ENCODE peak calls at places on chromosomes 12 and 14, in four cellular contexts. S is A549, F is K562, X is GM12878. O is an unnamed sample.

GRCh38 chr12:96824838-96825236 is 82.2 kb upstream of the NEDD1 start:
- DNase-seq in X (no peak), S (no peak), F (no peak), O (no peak)

GRCh38 chr12:25796523-25797000 is 161.9 kb upstream of the RASSF8 start:
- DNase-seq in F (no peak), S (no peak), X (no peak), O (peak; percentile 67)

GRCh38 chr12:5909560-5909959 is 35.5 kb downstream of the ANO2 start:
- DNase-seq in S (no peak), X (no peak), F (no peak), O (no peak)

GRCh38 chr12:88235183-88235833 is 93.2 kb downstream of the TMTC3 start:
- DNase-seq in S (no peak), F (no peak), X (peak; percentile 31), O (no peak)

GRCh38 chr14:40398981-40399380 is 966.7 kb upstream of the FBXO33 start:
- DNase-seq in X (no peak), S (no peak), F (no peak), O (no peak)

GRCh38 chr12:100767371-100767770 is 27.2 kb upstream of the ANO4 start:
- DNase-seq in F (no peak), S (no peak), X (no peak), O (no peak)

GRCh38 chr12:109540526-109541411 is 32.5 kb downstream of the MMAB start:
- DNase-seq in X (no peak), F (no peak), S (no peak), O (no peak)

GRCh38 chr12:105013892-105014291 is 27.8 kb downstream of the NOPCHAP1 start:
- DNase-seq in S (no peak), F (no peak), X (no peak), O (peak; percentile 38)

GRCh38 chr14:76977793-76978730 is 50.4 kb downstream of the IRF2BPL start:
- DNase-seq in X (peak; percentile 81), F (peak; percentile 63), S (no peak), O (peak; percentile 91)

GRCh38 chr12:94405378-94406116 is 54.1 kb downstream of the CEP83 start:
- DNase-seq in X (peak; percentile 47), S (no peak), F (no peak), O (no peak)

GRCh38 chr14:50830044-50830931 is 674 bp downstream of the NIN start:
- DNase-seq in X (peak; percentile 27), F (peak; percentile 24), S (peak; percentile 9), O (peak; percentile 41)

GRCh38 chr12:12562016-12562483 is 613 bp downstream of the DUSP16 start:
- DNase-seq in X (no peak), F (peak; percentile 23), S (no peak), O (peak; percentile 18)

GRCh38 chr12:63821781-63822251 is 22.7 kb upstream of the SRGAP1 start:
- DNase-seq in S (no peak), X (no peak), F (no peak), O (peak; percentile 47)

GRCh38 chr12:46154221-46154975 is 114.4 kb downstream of the SLC38A1 start:
- DNase-seq in X (no peak), S (peak; percentile 19), F (no peak), O (peak; percentile 81)

GRCh38 chr14:24613747-24614146 is 4.3 kb upstream of the GZMH start:
- DNase-seq in X (no peak), F (no peak), S (no peak), O (no peak)

GRCh38 chr14:33589334-33589733 is 361.5 kb downstream of the EGLN3 start:
- DNase-seq in F (no peak), X (no peak), S (no peak), O (peak; percentile 61)

GRCh38 chr14:51533160-51533559 is 118.5 kb upstream of the FRMD6 start:
- DNase-seq in F (no peak), S (no peak), X (no peak), O (peak; percentile 86)

GRCh38 chr12:122350444-122350843 is 72.0 kb downstream of the CLIP1 start:
- DNase-seq in S (no peak), F (no peak), X (no peak), O (peak; percentile 75)

GRCh38 chr12:120620624-120621023 is 19.8 kb upstream of the CABP1 start:
- DNase-seq in F (no peak), S (no peak), X (no peak), O (no peak)

GRCh38 chr14:105193916-105194782 is 13.0 kb upstream of the NUDT14 start:
- DNase-seq in X (no peak), S (no peak), F (no peak), O (peak; percentile 11)

GRCh38 chr12:71214511-71215285 is 56.9 kb upstream of the TSPAN8 start:
- DNase-seq in S (no peak), X (no peak), F (no peak), O (no peak)

GRCh38 chr12:71138011-71138410 is 19.8 kb downstream of the TSPAN8 start:
- DNase-seq in F (no peak), X (no peak), S (no peak), O (no peak)

GRCh38 chr14:99564256-99564902 is 39.6 kb downstream of the CCDC85C start:
- DNase-seq in X (no peak), F (no peak), S (no peak), O (peak; percentile 81)

GRCh38 chr12:128817115-128818015 is 6.4 kb downstream of the SLC15A4 start:
- DNase-seq in S (no peak), X (peak; percentile 90), F (no peak), O (peak; percentile 55)

GRCh38 chr12:15956413-15957185 is 45.5 kb downstream of the DERA start:
- DNase-seq in F (no peak), S (no peak), X (no peak), O (no peak)

GRCh38 chr14:33618361-33619095 is 332.3 kb downstream of the EGLN3 start:
- DNase-seq in X (no peak), F (no peak), S (no peak), O (no peak)

GRCh38 chr12:4353785-4354208 is 25.7 kb downstream of the FGF23 start:
- DNase-seq in S (no peak), F (peak; percentile 19), X (no peak), O (no peak)

GRCh38 chr12:1533205-1533601 is 61.2 kb downstream of the FBXL14 start:
- DNase-seq in S (no peak), X (peak; percentile 46), F (peak; percentile 45), O (no peak)

GRCh38 chr12:112716099-112717093 is 75.2 kb upstream of the RPH3A start:
- DNase-seq in F (peak; percentile 46), S (peak; percentile 25), X (no peak), O (no peak)

GRCh38 chr14:44979740-44980346 is 17.9 kb downstream of the TOGARAM1 start:
- DNase-seq in S (no peak), F (no peak), X (no peak), O (no peak)

GRCh38 chr12:67772276-67773169 is 124.0 kb downstream of the DYRK2 start:
- DNase-seq in F (no peak), X (no peak), S (no peak), O (peak; percentile 76)

GRCh38 chr14:40733206-40733605 is 873.5 kb upstream of the LRFN5 start:
- DNase-seq in X (no peak), S (no peak), F (no peak), O (no peak)

GRCh38 chr12:20852649-20853048 is 42.1 kb downstream of the SLCO1B3 start:
- DNase-seq in S (no peak), F (no peak), X (no peak), O (no peak)

GRCh38 chr14:55867726-55868125 is 250.5 kb upstream of the PELI2 start:
- DNase-seq in X (no peak), F (no peak), S (no peak), O (peak; percentile 52)

GRCh38 chr12:11798856-11799530 is 149.5 kb downstream of the ETV6 start:
- DNase-seq in S (no peak), X (no peak), F (peak; percentile 43), O (peak; percentile 88)

GRCh38 chr14:74425525-74426201 is 347 bp downstream of the SYNDIG1L start:
- DNase-seq in F (peak; percentile 76), X (no peak), S (peak; percentile 55), O (no peak)

GRCh38 chr12:31035226-31035625 is 38.4 kb upstream of the DDX11 start:
- DNase-seq in F (no peak), X (no peak), S (no peak), O (no peak)

GRCh38 chr12:49912846-49913245 is 9.1 kb upstream of the FAIM2 start:
- DNase-seq in S (no peak), F (no peak), X (no peak), O (no peak)
- TF ChIP-seq ELK1 in S (no peak), F (no peak), X (no peak), O (no peak)

GRCh38 chr12:106254724-106255123 is 6.9 kb upstream of the CKAP4 start:
- DNase-seq in S (no peak), X (no peak), F (no peak), O (no peak)
- TF ChIP-seq ELK1 in S (no peak), X (no peak), F (no peak), O (no peak)

DNA sequence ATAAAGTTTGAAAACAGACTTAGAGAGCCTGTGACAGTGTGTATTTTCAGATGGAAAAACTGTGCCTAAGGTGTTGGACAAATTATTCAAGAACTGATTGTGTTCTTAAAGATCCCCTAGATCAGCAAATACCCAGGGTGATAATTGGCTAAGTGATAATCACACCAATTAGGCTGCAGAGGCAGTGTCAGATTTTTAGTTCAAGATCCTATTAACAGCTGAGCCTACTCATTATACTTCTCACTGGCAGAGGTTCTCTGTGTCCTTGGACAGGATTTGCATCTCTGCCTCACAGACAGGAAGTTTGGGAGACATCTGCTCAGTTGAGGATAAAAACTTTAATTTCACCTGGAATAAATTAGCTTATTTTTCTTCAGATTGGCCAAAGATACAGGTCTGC is 4.3 kb upstream of the FGD4 start:
- DNase-seq in S (no peak), F (no peak), X (no peak), O (no peak)
- TF ChIP-seq ELK1 in S (no peak), F (no peak), X (no peak), O (no peak)

GRCh38 chr12:52698634-52699340 is 4.5 kb downstream of the KRT77 start:
- DNase-seq in X (no peak), F (no peak), S (no peak), O (no peak)
- TF ChIP-seq ELK1 in X (no peak), F (no peak), S (no peak), O (no peak)

DNA sequence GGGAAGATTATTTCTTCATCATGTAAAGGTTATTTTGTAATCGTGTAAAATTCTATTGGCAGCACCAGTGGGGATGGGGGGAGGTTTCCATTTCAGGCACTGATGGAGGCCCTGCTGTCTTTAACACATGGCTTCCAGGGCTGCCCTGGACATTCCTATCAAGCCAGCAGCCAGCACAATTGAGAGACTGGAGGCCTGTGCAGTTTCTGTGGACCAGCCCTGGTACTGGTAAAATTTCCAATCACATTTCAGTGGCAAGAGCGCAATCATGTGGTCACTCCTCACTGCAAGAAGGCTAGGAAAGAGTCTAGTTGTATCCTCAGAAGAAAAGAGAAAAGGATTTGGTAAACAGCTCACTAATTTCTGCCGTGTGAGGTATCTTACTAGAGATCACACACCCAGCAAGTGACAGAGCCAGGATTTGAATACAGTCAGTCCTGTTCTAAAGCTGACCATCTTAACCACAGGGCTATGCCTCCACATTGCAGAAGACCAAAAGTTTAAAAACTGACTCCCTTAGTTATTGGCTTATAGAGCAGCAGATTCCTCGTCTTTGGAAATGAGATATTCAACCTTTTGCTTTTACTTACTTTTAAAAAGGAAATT is 179.4 kb upstream of the ARHGAP5 start:
- DNase-seq in X (no peak), F (no peak), S (no peak), O (no peak)
- TF ChIP-seq ELK1 in X (no peak), F (no peak), S (no peak), O (no peak)